ENCODE peak calls at places on chromosomes 11 and 22, in seven cellular contexts. A, G, T, D, P, Q and E are unnamed samples.

GRCh38 chr11:69489031-69489745 is 7.7 kb downstream of the LINC01488 start:
- DNase-seq in G (no peak), Q (no peak), T (no peak), A (no peak), P (no peak), D (no peak), E (peak; percentile 21)

GRCh38 chr11:47111318-47111804 is 65.3 kb downstream of the ARFGAP2 start:
- DNase-seq in D (no peak), P (no peak), T (no peak), A (no peak), Q (peak; percentile 66), G (no peak), E (no peak)

GRCh38 chr22:35275580-35275979 is 18.3 kb downstream of the HMGXB4 start:
- DNase-seq in D (no peak), G (no peak), A (no peak), Q (no peak), T (peak; percentile 38), P (no peak), E (no peak)

GRCh38 chr22:23598805-23599518 is 18.9 kb upstream of the IGLL1 start:
- DNase-seq in T (no peak), G (no peak), D (no peak), A (no peak), P (no peak), Q (no peak), E (no peak)

GRCh38 chr11:440065-441042 is 1.5 kb downstream of the ANO9 start:
- DNase-seq in T (peak; percentile 47), G (no peak), Q (no peak), P (peak; percentile 42), A (no peak), D (peak; percentile 84), E (no peak)

GRCh38 chr11:17972987-17973386 is 39.9 kb downstream of the SERGEF start:
- DNase-seq in Q (no peak), G (peak; percentile 90), P (peak; percentile 57), T (peak; percentile 76), A (peak; percentile 14), D (no peak), E (peak; percentile 50)

GRCh38 chr11:84316866-84317560 is 1030.8 kb upstream of the CCDC90B start:
- DNase-seq in T (peak; percentile 72), Q (no peak), D (no peak), G (peak; percentile 14), A (no peak), P (no peak), E (peak; percentile 21)

GRCh38 chr11:25981998-25982397 is 349.9 kb upstream of the ANO3 start:
- DNase-seq in T (peak; percentile 90), Q (no peak), A (peak; percentile 20), D (peak; percentile 33), G (peak; percentile 62), P (peak; percentile 62), E (no peak)